ENCODE peak calls at places on chromosome 7, in seven cellular contexts. J, C, O, N, Y, B and M are unnamed samples.

GRCh38 chr7:12391922-12392615 is 11.6 kb downstream of the VWDE start:
- DNase-seq in J (no peak), C (no peak), O (peak; percentile 68), N (no peak), Y (no peak), B (no peak), M (no peak)

GRCh38 chr7:55271069-55271468 is 94.1 kb upstream of the LANCL2 start:
- DNase-seq in J (no peak), C (peak; percentile 31), O (no peak), N (no peak), Y (peak; percentile 59), B (no peak), M (no peak)

GRCh38 chr7:135801877-135802276 is 53.3 kb upstream of the FAM180A start:
- DNase-seq in J (no peak), C (no peak), O (peak; percentile 98), N (no peak), Y (no peak), B (no peak), M (no peak)

GRCh38 chr7:86643478-86644281 is at the start of gene GRM3:
- DNase-seq in J (no peak), C (no peak), O (peak; percentile 69), N (no peak), Y (peak; percentile 5), B (no peak), M (peak; percentile 90)

GRCh38 chr7:102044984-102045673 is 227.7 kb downstream of the CUX1 start:
- DNase-seq in J (no peak), C (peak; percentile 89), O (peak; percentile 85), N (no peak), Y (peak; percentile 89), B (no peak), M (peak; percentile 87)

GRCh38 chr7:148079206-148079605 is 511.4 kb upstream of the C7orf33 start:
- DNase-seq in J (no peak), C (no peak), O (no peak), N (no peak), Y (no peak), B (no peak), M (no peak)

GRCh38 chr7:150800576-150801241 is at the start of gene TMEM176A:
- DNase-seq in J (peak; percentile 61), C (no peak), O (peak; percentile 12), N (no peak), Y (no peak), B (no peak), M (peak; percentile 53)

GRCh38 chr7:76262683-76263402 is 39.6 kb upstream of the HSPB1 start:
- DNase-seq in J (peak; percentile 55), C (peak; percentile 67), O (peak; percentile 76), N (no peak), Y (peak; percentile 84), B (no peak), M (peak; percentile 70)

GRCh38 chr7:108073305-108074070 is 56.7 kb downstream of the LAMB4 start:
- DNase-seq in J (peak; percentile 29), C (no peak), O (no peak), N (no peak), Y (no peak), B (no peak), M (no peak)

GRCh38 chr7:137360087-137360679 is 16.6 kb upstream of the PTN start:
- DNase-seq in J (no peak), C (peak; percentile 2), O (peak; percentile 15), N (no peak), Y (no peak), B (no peak), M (no peak)

GRCh38 chr7:111711426-111712065 is 149.3 kb upstream of the IMMP2L start:
- DNase-seq in J (no peak), C (peak; percentile 25), O (no peak), N (no peak), Y (no peak), B (no peak), M (peak; percentile 49)

GRCh38 chr7:6448943-6449543 is 1.3 kb upstream of the DAGLB start:
- DNase-seq in J (no peak), C (no peak), O (no peak), N (no peak), Y (no peak), B (no peak), M (peak; percentile 5)

GRCh38 chr7:71477441-71477840 is 345.5 kb downstream of the GALNT17 start:
- DNase-seq in J (no peak), C (no peak), O (no peak), N (no peak), Y (peak; percentile 12), B (no peak), M (no peak)

GRCh38 chr7:47659664-47660462 is 78.0 kb upstream of the TNS3 start:
- DNase-seq in J (no peak), C (no peak), O (no peak), N (no peak), Y (no peak), B (no peak), M (no peak)

GRCh38 chr7:410395-410910 is 109.2 kb downstream of the PDGFA start:
- DNase-seq in J (no peak), C (no peak), O (no peak), N (no peak), Y (no peak), B (no peak), M (no peak)

GRCh38 chr7:21675255-21675654 is 132.4 kb downstream of the DNAH11 start:
- DNase-seq in J (no peak), C (peak; percentile 62), O (no peak), N (no peak), Y (no peak), B (no peak), M (no peak)

GRCh38 chr7:106181658-106182265 is 69.7 kb upstream of the SYPL1 start:
- DNase-seq in J (no peak), C (no peak), O (no peak), N (no peak), Y (no peak), B (no peak), M (no peak)

GRCh38 chr7:105010538-105011523 is 3.2 kb upstream of the KMT2E start:
- DNase-seq in J (no peak), C (peak; percentile 33), O (no peak), N (no peak), Y (peak; percentile 55), B (peak; percentile 34), M (peak; percentile 10)

GRCh38 chr7:156236181-156236889 is 404.2 kb upstream of the RNF32 start:
- DNase-seq in J (no peak), C (no peak), O (no peak), N (no peak), Y (no peak), B (no peak), M (no peak)

GRCh38 chr7:44434201-44434600 is 56.3 kb downstream of the NUDCD3 start:
- DNase-seq in J (no peak), C (no peak), O (no peak), N (no peak), Y (no peak), B (no peak), M (no peak)

GRCh38 chr7:73770002-73770859 is at the start of gene CLDN3:
- DNase-seq in J (peak; percentile 95), C (peak; percentile 24), O (peak; percentile 95), N (no peak), Y (peak; percentile 40), B (no peak), M (peak; percentile 69)

GRCh38 chr7:36086571-36086970 is 66.5 kb upstream of the EEPD1 start:
- DNase-seq in J (no peak), C (no peak), O (no peak), N (no peak), Y (no peak), B (no peak), M (no peak)

GRCh38 chr7:7978860-7979259 is 10.3 kb downstream of the GLCCI1 start:
- DNase-seq in J (no peak), C (no peak), O (no peak), N (no peak), Y (no peak), B (no peak), M (no peak)

GRCh38 chr7:116528008-116528789 is 3.4 kb downstream of the CAV1 start:
- DNase-seq in J (peak; percentile 36), C (peak; percentile 96), O (no peak), N (no peak), Y (peak; percentile 98), B (no peak), M (no peak)

GRCh38 chr7:2701832-2702593 is 14.0 kb downstream of the AMZ1 start:
- DNase-seq in J (no peak), C (no peak), O (no peak), N (no peak), Y (peak; percentile 91), B (no peak), M (no peak)